ENCODE peak calls at places on chromosomes 11 and 22, in nine cellular contexts. U is AG04450, S is colonic mucosa, D is HFFc6, N is brain microvascular endothelial cell, V is AG10803, K is fibroblast of lung, G is PC-9, J is psoas muscle. X is an unnamed sample.
A peak's percentile ranks its signal among the peaks of the same experiment; 100 is the strongest.

GRCh38 chr22:38940985-38941384 is 16.4 kb upstream of the APOBEC3A start:
- DNase-seq in U (no peak), V (no peak), G (no peak), J (no peak), N (no peak), D (no peak), S (no peak), K (no peak), X (no peak)

GRCh38 chr11:13152736-13153541 is 124.7 kb upstream of the BMAL1 start:
- DNase-seq in J (no peak), G (no peak), N (peak; percentile 12), K (peak; percentile 66), D (peak; percentile 24), U (no peak), S (no peak), V (peak; percentile 35), X (no peak)

GRCh38 chr11:123093686-123094085 is 31.8 kb upstream of the HSPA8 start:
- DNase-seq in V (no peak), S (no peak), J (no peak), D (no peak), U (no peak), N (no peak), K (no peak), G (no peak), X (no peak)

GRCh38 chr11:3133456-3134217 is 31.5 kb downstream of the OSBPL5 start:
- DNase-seq in S (no peak), J (peak; percentile 15), D (no peak), U (no peak), N (no peak), V (no peak), K (no peak), G (no peak), X (no peak)

GRCh38 chr11:86519064-86519911 is 144.6 kb downstream of the CCDC81 start:
- DNase-seq in J (no peak), U (peak; percentile 76), S (no peak), V (peak; percentile 88), N (peak; percentile 74), K (peak; percentile 72), G (no peak), D (peak; percentile 79), X (no peak)

GRCh38 chr11:2096001-2096918 is 42.9 kb downstream of the IGF2 start:
- DNase-seq in D (peak; percentile 30), K (peak; percentile 14), G (no peak), S (no peak), V (peak; percentile 85), U (no peak), J (no peak), N (peak; percentile 47), X (no peak)

GRCh38 chr22:49914256-49914655 is 4.0 kb downstream of the ALG12 start:
- DNase-seq in S (no peak), D (no peak), U (no peak), N (no peak), V (no peak), J (no peak), G (no peak), K (no peak), X (no peak)

GRCh38 chr11:12865871-12866595 is 143.1 kb upstream of the RASSF10 start:
- DNase-seq in N (no peak), U (no peak), S (no peak), K (no peak), J (no peak), G (no peak), D (no peak), V (no peak), X (no peak)

GRCh38 chr11:97092823-97093222 is 703.0 kb downstream of the JRKL start:
- DNase-seq in D (no peak), S (no peak), V (no peak), N (no peak), J (no peak), K (no peak), G (no peak), U (no peak), X (no peak)

GRCh38 chr22:47810505-47811500 is 1048.4 kb downstream of the TBC1D22A start:
- DNase-seq in V (no peak), J (no peak), K (no peak), D (no peak), N (no peak), U (no peak), G (no peak), S (no peak), X (no peak)

GRCh38 chr22:23774922-23775436 is 2.3 kb downstream of the MMP11 start:
- DNase-seq in K (peak; percentile 77), D (peak; percentile 29), V (peak; percentile 77), G (no peak), U (no peak), S (no peak), J (no peak), N (peak; percentile 27), X (no peak)

GRCh38 chr11:75240381-75241035 is at the start of gene TPBGL:
- DNase-seq in D (no peak), N (no peak), G (no peak), K (no peak), U (no peak), V (no peak), J (no peak), S (no peak), X (no peak)

GRCh38 chr11:111735262-111736116 is 30.7 kb downstream of the PPP2R1B start:
- DNase-seq in D (peak; percentile 99), G (peak; percentile 84), N (peak; percentile 98), J (peak; percentile 84), S (peak; percentile 57), U (peak; percentile 96), V (peak; percentile 98), K (peak; percentile 99), X (peak; percentile 95)

DNA sequence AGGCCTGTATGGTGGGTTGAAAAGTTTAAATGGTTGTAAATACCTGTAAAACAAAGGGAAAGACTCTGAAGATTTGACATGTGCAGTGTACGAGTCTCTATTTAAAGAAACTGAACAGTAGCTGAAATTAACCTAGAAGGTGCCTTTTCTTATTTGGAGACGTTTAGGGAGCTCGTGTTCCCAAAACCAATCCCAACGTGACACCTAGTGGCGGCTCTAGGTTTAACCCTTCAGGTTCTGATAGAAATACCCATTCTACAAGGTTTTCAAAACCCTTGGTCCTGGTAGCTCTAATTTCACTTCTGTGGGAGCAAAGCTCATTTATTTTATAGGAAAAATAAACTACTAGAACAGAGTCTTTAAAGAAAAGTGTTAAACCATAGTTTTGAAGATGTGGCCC is 258.3 kb downstream of the LRRC4C start:
- DNase-seq in V (no peak), U (no peak), D (no peak), S (no peak), G (peak; percentile 2), N (no peak), J (no peak), K (peak; percentile 28), X (peak; percentile 29)
- TF ChIP-seq CTCF in V (peak; percentile 33), U (no peak), D (peak; percentile 72), S (no peak), G (peak; percentile 63), N (peak; percentile 60), J (no peak), K (peak; percentile 47), X (peak; percentile 58)

GRCh38 chr11:5992604-5993251 is 5.9 kb upstream of the OR52L1 start:
- DNase-seq in D (no peak), N (peak; percentile 8), K (peak; percentile 4), S (no peak), V (peak; percentile 26), U (no peak), G (no peak), J (no peak), X (peak; percentile 18)
- TF ChIP-seq CTCF in D (peak; percentile 61), N (peak; percentile 38), K (peak; percentile 38), S (peak; percentile 39), V (peak; percentile 67), U (peak; percentile 48), G (peak; percentile 60), J (peak; percentile 45), X (peak; percentile 65)

DNA sequence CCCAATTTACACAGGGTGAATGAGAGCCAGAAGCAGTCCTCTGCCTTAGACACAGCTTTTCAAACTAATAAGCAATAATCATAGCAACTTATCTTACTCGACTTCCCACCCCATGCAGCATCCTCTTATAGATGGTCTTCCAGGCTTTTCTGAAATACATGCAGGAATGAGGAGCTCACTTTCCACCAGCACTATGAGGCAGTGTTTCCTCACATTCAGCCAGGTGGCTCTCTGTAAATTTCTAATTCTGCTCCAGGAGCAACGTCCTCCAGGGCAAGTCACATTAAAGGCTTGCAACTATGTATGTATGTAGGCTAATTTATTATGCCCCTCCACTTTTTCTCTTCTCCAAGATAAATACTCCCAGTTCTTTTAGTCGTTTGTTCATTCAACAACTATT is 60.0 kb downstream of the PAK1 start:
- DNase-seq in J (no peak), S (no peak), U (no peak), V (no peak), G (no peak), D (no peak), K (no peak), N (no peak), X (no peak)
- TF ChIP-seq CTCF in J (no peak), S (no peak), U (no peak), V (no peak), G (no peak), D (peak; percentile 7), K (no peak), N (no peak), X (no peak)

DNA sequence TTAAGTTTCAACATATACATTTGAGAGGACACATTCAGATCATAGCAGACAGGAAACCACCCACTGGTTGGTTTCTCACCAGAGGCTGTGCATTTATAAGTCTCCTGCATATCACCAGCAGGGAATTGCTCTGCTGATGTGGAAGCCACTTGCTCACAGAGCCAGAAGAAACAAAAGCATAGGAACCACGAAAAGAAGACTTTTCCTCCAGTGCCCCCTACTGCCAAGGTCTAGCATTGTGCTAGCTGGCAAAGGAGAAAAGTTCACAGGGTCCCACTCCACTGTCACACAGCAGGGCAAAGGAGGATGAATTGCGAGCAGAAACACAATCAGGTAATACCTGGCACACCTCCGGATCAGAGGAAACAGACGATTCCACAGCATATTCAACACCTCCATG is 28.9 kb upstream of the ISX start:
- DNase-seq in K (no peak), V (peak; percentile 14), U (no peak), J (no peak), G (no peak), D (no peak), N (no peak), S (no peak), X (no peak)
- TF ChIP-seq CTCF in K (no peak), V (peak; percentile 31), U (no peak), J (no peak), G (peak; percentile 33), D (peak; percentile 28), N (peak; percentile 32), S (no peak), X (no peak)